ENCODE peak calls at places on chromosomes 2 and 18, in nine cellular contexts. One of them, this sample, is unnamed.

GRCh38 chr2:127196549-127196948 is 23.6 kb downstream of the CYP27C1 start:
- DNase-seq in fibroblast of the aortic adventitia: no peak
- DNase-seq in T1000: no peak
- DNase-seq in NCI-H510A treated with DMSO at 0.1 percent for 48 hours: no peak
- DNase-seq in RCC 7860: no peak
- DNase-seq in T-helper 17 cell: no peak
- DNase-seq in mammary epithelial cell: no peak
- DNase-seq in anterior cingulate cortex: no peak
- DNase-seq in heart right ventricle: no peak
- DNase-seq in this sample: no peak

GRCh38 chr18:25605322-25605721 is 253.4 kb upstream of the ZNF521 start:
- DNase-seq in NCI-H510A treated with DMSO at 0.1 percent for 48 hours: no peak
- DNase-seq in fibroblast of the aortic adventitia: no peak
- DNase-seq in T1000: no peak
- DNase-seq in heart right ventricle: no peak
- DNase-seq in T-helper 17 cell: no peak
- DNase-seq in anterior cingulate cortex: no peak
- DNase-seq in mammary epithelial cell: no peak
- DNase-seq in RCC 7860: no peak
- DNase-seq in this sample: no peak

GRCh38 chr18:73952296-73952946 is 195.2 kb downstream of the FBXO15 start:
- DNase-seq in RCC 7860: no peak
- DNase-seq in anterior cingulate cortex: no peak
- DNase-seq in mammary epithelial cell: no peak
- DNase-seq in fibroblast of the aortic adventitia: no peak
- DNase-seq in NCI-H510A treated with DMSO at 0.1 percent for 48 hours: no peak
- DNase-seq in T-helper 17 cell: no peak
- DNase-seq in T1000: no peak
- DNase-seq in heart right ventricle: no peak
- DNase-seq in this sample: no peak

GRCh38 chr2:10269711-10270610 is 32.7 kb upstream of the HPCAL1 start:
- DNase-seq in mammary epithelial cell: no peak
- DNase-seq in fibroblast of the aortic adventitia: no peak
- DNase-seq in NCI-H510A treated with DMSO at 0.1 percent for 48 hours: peak; percentile 47
- DNase-seq in RCC 7860: no peak
- DNase-seq in T-helper 17 cell: no peak
- DNase-seq in T1000: no peak
- DNase-seq in heart right ventricle: no peak
- DNase-seq in anterior cingulate cortex: no peak
- DNase-seq in this sample: peak; percentile 69

GRCh38 chr2:197596751-197597150 is 78.6 kb downstream of the RFTN2 start:
- DNase-seq in heart right ventricle: no peak
- DNase-seq in mammary epithelial cell: no peak
- DNase-seq in T-helper 17 cell: no peak
- DNase-seq in anterior cingulate cortex: no peak
- DNase-seq in NCI-H510A treated with DMSO at 0.1 percent for 48 hours: no peak
- DNase-seq in RCC 7860: no peak
- DNase-seq in fibroblast of the aortic adventitia: no peak
- DNase-seq in T1000: no peak
- DNase-seq in this sample: no peak

GRCh38 chr2:118232391-118233255 is 144.4 kb downstream of the INSIG2 start:
- DNase-seq in mammary epithelial cell: no peak
- DNase-seq in heart right ventricle: no peak
- DNase-seq in RCC 7860: no peak
- DNase-seq in NCI-H510A treated with DMSO at 0.1 percent for 48 hours: no peak
- DNase-seq in fibroblast of the aortic adventitia: no peak
- DNase-seq in anterior cingulate cortex: no peak
- DNase-seq in T-helper 17 cell: no peak
- DNase-seq in T1000: no peak
- DNase-seq in this sample: no peak

GRCh38 chr18:9022397-9023170 is 79.9 kb upstream of the NDUFV2 start:
- DNase-seq in T1000: no peak
- DNase-seq in anterior cingulate cortex: no peak
- DNase-seq in fibroblast of the aortic adventitia: peak; percentile 18
- DNase-seq in mammary epithelial cell: no peak
- DNase-seq in heart right ventricle: no peak
- DNase-seq in NCI-H510A treated with DMSO at 0.1 percent for 48 hours: no peak
- DNase-seq in RCC 7860: no peak
- DNase-seq in T-helper 17 cell: no peak
- DNase-seq in this sample: no peak

GRCh38 chr2:6896930-6897759 is 19.6 kb downstream of the RSAD2 start:
- DNase-seq in T-helper 17 cell: no peak
- DNase-seq in RCC 7860: peak; percentile 13
- DNase-seq in T1000: no peak
- DNase-seq in fibroblast of the aortic adventitia: peak; percentile 64
- DNase-seq in mammary epithelial cell: no peak
- DNase-seq in anterior cingulate cortex: no peak
- DNase-seq in heart right ventricle: no peak
- DNase-seq in NCI-H510A treated with DMSO at 0.1 percent for 48 hours: peak; percentile 32
- DNase-seq in this sample: no peak

GRCh38 chr2:148813603-148814065 is 61.4 kb upstream of the KIF5C start:
- DNase-seq in heart right ventricle: no peak
- DNase-seq in mammary epithelial cell: no peak
- DNase-seq in fibroblast of the aortic adventitia: no peak
- DNase-seq in T1000: no peak
- DNase-seq in NCI-H510A treated with DMSO at 0.1 percent for 48 hours: no peak
- DNase-seq in RCC 7860: no peak
- DNase-seq in T-helper 17 cell: peak; percentile 16
- DNase-seq in anterior cingulate cortex: no peak
- DNase-seq in this sample: no peak

GRCh38 chr2:194223173-194223670 is 1433.8 kb upstream of the SLC39A10 start:
- DNase-seq in fibroblast of the aortic adventitia: no peak
- DNase-seq in heart right ventricle: no peak
- DNase-seq in mammary epithelial cell: no peak
- DNase-seq in T-helper 17 cell: no peak
- DNase-seq in RCC 7860: no peak
- DNase-seq in T1000: no peak
- DNase-seq in NCI-H510A treated with DMSO at 0.1 percent for 48 hours: no peak
- DNase-seq in anterior cingulate cortex: no peak
- DNase-seq in this sample: no peak

GRCh38 chr2:106863387-106863786 is 22.6 kb downstream of the ST6GAL2 start:
- DNase-seq in heart right ventricle: no peak
- DNase-seq in T-helper 17 cell: no peak
- DNase-seq in mammary epithelial cell: no peak
- DNase-seq in anterior cingulate cortex: no peak
- DNase-seq in fibroblast of the aortic adventitia: no peak
- DNase-seq in NCI-H510A treated with DMSO at 0.1 percent for 48 hours: peak; percentile 49
- DNase-seq in T1000: no peak
- DNase-seq in RCC 7860: no peak
- DNase-seq in this sample: no peak